ENCODE peak calls at places on chromosome 4, in six cellular contexts. O, J, I, R, Y and A are unnamed samples.
A peak's percentile ranks its signal among the peaks of the same experiment; 100 is the strongest.

GRCh38 chr4:40446785-40447184 is 111.7 kb downstream of the CHRNA9 start:
- DNase-seq in O (no peak), J (no peak), I (no peak), R (no peak), Y (no peak), A (no peak)

GRCh38 chr4:3765271-3766206 is 646 bp upstream of the ADRA2C start:
- DNase-seq in O (no peak), J (peak; percentile 66), I (peak; percentile 57), R (no peak), Y (peak; percentile 84), A (no peak)

GRCh38 chr4:187124311-187124710 is 400.7 kb upstream of the FAT1 start:
- DNase-seq in O (no peak), J (no peak), I (no peak), R (no peak), Y (no peak), A (no peak)

GRCh38 chr4:41122775-41123174 is 91.6 kb downstream of the APBB2 start:
- DNase-seq in O (no peak), J (no peak), I (no peak), R (no peak), Y (no peak), A (no peak)

GRCh38 chr4:83281326-83281725 is 3.3 kb downstream of the COQ2 start:
- DNase-seq in O (no peak), J (no peak), I (no peak), R (no peak), Y (no peak), A (no peak)

GRCh38 chr4:184385705-184386141 is 88.6 kb downstream of the IRF2 start:
- DNase-seq in O (no peak), J (no peak), I (peak; percentile 72), R (peak; percentile 89), Y (no peak), A (peak; percentile 66)

GRCh38 chr4:163167333-163167626 is 590 bp upstream of the NAF1 start:
- DNase-seq in O (no peak), J (no peak), I (no peak), R (no peak), Y (no peak), A (peak; percentile 40)

GRCh38 chr4:4394644-4395043 is 7.7 kb downstream of the NSG1 start:
- DNase-seq in O (no peak), J (no peak), I (no peak), R (no peak), Y (no peak), A (no peak)

GRCh38 chr4:40722576-40723161 is 27.1 kb upstream of the NSUN7 start:
- DNase-seq in O (no peak), J (peak; percentile 37), I (peak; percentile 57), R (peak; percentile 65), Y (no peak), A (peak; percentile 68)

GRCh38 chr4:129342820-129343219 is 246.9 kb downstream of the C4orf33 start:
- DNase-seq in O (no peak), J (no peak), I (no peak), R (no peak), Y (no peak), A (peak; percentile 42)